ENCODE peak calls at places on chromosomes 6 and 20, in four cellular contexts. E is H9, D is neural progenitor cell, C is GM23248. X is an unnamed sample.

GRCh38 chr6:45563092-45563491 is 185.4 kb upstream of the SUPT3H start:
- DNase-seq in E (no peak), D (no peak), C (no peak), X (peak)

GRCh38 chr20:63850689-63851547 is 10.4 kb upstream of the ABHD16B start:
- DNase-seq in E (no peak), D (no peak), C (no peak), X (no peak)

GRCh38 chr6:127971945-127972391 is 71.1 kb upstream of the THEMIS start:
- DNase-seq in E (no peak), C (peak), D (no peak), X (peak)

GRCh38 chr6:63816979-63817436 is 181.4 kb downstream of the PHF3 start:
- DNase-seq in E (peak), C (peak), D (peak), X (no peak)

GRCh38 chr6:5684320-5684719 is 322.4 kb downstream of the NRN1 start:
- DNase-seq in E (no peak), D (no peak), C (peak), X (peak)

GRCh38 chr6:13012977-13013680 is 296.6 kb downstream of the PHACTR1 start:
- DNase-seq in D (peak), E (peak), C (peak), X (no peak)

GRCh38 chr6:83615025-83615999 is 93.6 kb downstream of the SNAP91 start:
- DNase-seq in C (peak), D (peak), E (no peak), X (peak)

GRCh38 chr20:35626386-35627001 is 10.9 kb downstream of the SPAG4 start:
- DNase-seq in C (no peak), E (peak), D (no peak), X (no peak)

DNA sequence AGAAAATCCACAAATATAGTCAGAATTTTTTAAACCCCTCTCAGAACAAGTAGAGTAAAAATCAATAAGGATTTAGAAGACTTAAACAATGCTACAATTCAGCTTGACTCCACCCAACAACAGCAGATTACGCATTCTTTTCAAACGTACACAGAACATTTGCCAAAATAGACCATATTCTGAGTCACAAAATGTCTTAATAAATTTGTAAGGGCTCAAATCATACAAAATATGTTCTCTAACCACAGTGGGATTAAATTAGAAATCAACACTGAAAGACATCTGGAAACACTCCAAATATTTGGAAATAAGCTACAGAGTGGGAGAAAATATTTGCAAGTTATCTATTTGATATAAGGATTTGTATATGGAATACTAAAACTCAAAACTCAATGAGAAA is 164.2 kb upstream of the AKAP12 start:
- DNase-seq in C (peak), E (no peak), D (no peak), X (no peak)
- H3K9ac ChIP-seq in C (no peak), E (no peak), D (no peak), X (no peak)

GRCh38 chr6:154406869-154407268 is 50.3 kb upstream of the IPCEF1 start:
- DNase-seq in D (no peak), E (no peak), C (no peak), X (no peak)

GRCh38 chr6:154406301-154406700 is 49.7 kb upstream of the IPCEF1 start:
- DNase-seq in C (no peak), E (no peak), D (no peak), X (no peak)

GRCh38 chr6:154407440-154407839 is 50.8 kb upstream of the IPCEF1 start:
- DNase-seq in E (no peak), D (no peak), C (no peak), X (no peak)

GRCh38 chr6:154403803-154404202 is 47.2 kb upstream of the IPCEF1 start:
- DNase-seq in D (no peak), C (peak), E (no peak), X (peak)

DNA sequence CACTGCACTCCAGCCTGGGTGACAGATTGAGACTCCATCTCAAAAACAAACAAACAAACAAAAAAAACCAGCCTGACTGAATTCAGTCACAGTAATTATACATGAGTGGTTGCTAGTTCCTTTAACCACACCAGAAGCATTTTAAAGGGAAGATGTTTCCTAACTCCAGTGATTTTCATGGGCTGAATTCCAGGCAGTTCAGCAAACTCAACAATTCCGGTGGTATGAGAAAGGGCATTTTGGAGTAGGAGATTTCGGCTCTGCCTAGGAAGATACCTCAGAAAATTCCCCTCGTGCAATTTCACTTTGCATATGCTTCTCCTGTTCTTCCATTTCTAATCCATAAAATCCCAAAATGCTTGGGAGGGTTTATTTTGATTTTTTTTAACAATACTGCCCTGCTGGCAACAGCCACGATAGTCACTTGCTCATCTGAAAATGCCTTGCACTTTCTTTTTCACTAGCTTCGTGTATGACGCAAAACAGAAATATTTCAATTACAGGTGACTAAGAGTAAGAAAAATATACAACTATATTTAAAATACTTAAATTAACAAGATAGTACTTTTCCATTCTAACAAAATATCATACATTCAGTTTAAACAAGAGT is 48.3 kb upstream of the IPCEF1 start:
- DNase-seq in D (no peak), C (peak), E (no peak), X (peak)
- H3K4me2 ChIP-seq in D (no peak), C (peak), E (no peak), X (peak)

GRCh38 chr6:150668882-150669476 is 69.3 kb downstream of the PLEKHG1 start:
- DNase-seq in C (peak), D (no peak), E (no peak), X (no peak)
- H3K9ac ChIP-seq in C (no peak), D (no peak), E (no peak), X (peak)

DNA sequence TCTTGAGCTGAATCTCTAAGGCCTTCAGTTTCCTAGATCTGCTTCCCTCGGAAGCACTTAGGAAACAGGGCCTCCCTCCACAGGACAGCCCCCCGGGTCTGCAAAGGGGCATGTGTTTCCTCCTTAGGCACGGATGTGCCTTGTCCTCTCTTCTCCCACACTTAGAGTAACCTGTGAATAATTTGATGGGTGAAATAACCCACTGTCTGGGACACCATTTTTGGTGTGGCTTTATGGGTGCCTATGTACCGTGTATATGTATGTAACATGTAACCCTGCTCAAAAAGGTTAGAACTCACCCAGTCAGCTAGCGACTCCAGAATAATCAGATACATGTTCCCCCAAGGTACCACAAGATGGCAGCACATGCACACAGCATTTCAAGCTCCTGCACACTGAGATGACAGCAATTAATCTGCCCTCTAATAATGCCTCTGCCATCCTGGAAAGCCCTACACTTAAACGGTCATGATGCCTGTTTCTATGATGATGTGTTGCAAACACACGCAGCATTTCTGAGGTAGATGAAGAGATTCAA is 212.0 kb upstream of the PROKR2 start:
- DNase-seq in D (peak), E (peak), C (peak), X (peak)
- H3K4me2 ChIP-seq in D (no peak), E (no peak), C (peak), X (no peak)

DNA sequence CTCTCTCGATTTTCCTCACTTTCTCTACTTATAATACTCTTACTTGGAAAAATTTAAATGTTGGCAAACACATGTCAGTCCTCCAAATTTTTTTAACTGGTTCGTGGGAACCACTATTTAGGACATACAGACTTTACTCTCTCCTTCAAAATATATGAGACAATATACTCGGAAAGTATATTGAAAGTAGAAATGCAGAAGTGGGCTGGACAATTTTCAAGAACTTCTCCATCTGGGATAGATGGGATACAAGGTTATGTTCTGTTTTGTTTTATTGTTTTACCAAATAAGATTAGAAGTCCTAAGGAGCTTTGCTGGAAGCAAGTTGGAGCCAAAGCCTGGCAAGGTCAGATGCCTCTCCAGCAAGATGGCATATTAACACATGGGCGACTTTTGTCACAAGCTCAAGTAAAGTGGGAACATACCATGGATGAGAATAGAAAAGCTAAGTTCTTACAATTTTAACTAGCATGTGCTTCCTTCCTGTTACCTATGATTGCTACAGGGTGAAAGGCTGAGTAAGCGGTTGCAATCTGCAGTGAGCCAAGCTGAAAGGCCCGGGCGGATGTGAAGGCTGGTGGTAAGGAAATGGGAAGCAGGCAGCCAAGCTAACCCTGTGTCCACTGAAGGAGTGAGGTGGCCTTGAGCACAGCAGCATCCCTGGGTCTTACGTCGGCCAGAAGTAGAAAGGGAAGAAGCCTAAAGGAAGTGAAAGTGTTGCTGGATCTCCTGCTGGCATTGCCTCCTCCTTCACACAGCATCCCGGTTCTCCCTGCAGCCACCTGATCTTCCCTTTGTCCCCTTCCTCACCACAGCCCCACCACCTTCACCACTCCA is 7.1 kb downstream of the MAP3K5 start:
- DNase-seq in E (no peak), D (no peak), C (no peak), X (peak)
- H3K9ac ChIP-seq in E (no peak), D (no peak), C (no peak), X (no peak)

X was measured in astrocyte.